ENCODE peak calls at places on chromosomes 12 and 14, in five cellular contexts. One of them, this sample, is unnamed.

GRCh38 chr14:69612014-69612758 is 790 bp downstream of the SUSD6 start:
- DNase-seq in GM12878: no peak
- DNase-seq in fibroblast of mammary gland: peak
- DNase-seq in breast epithelium: no peak
- DNase-seq in heart left ventricle: peak
- DNase-seq in this sample: no peak

GRCh38 chr12:124592050-124592449 is 24.6 kb upstream of the NCOR2 start:
- DNase-seq in breast epithelium: no peak
- DNase-seq in fibroblast of mammary gland: peak
- DNase-seq in heart left ventricle: no peak
- DNase-seq in GM12878: no peak
- DNase-seq in this sample: no peak

GRCh38 chr12:114499338-114499737 is 93.4 kb upstream of the TBX5 start:
- DNase-seq in fibroblast of mammary gland: peak
- DNase-seq in breast epithelium: no peak
- DNase-seq in GM12878: no peak
- DNase-seq in heart left ventricle: no peak
- DNase-seq in this sample: no peak

GRCh38 chr12:25366159-25366558 is 115.4 kb upstream of the KRAS start:
- DNase-seq in breast epithelium: no peak
- DNase-seq in fibroblast of mammary gland: no peak
- DNase-seq in heart left ventricle: no peak
- DNase-seq in GM12878: no peak
- DNase-seq in this sample: no peak

GRCh38 chr12:48542300-48542928 is 17.0 kb downstream of the OR8S1 start:
- DNase-seq in heart left ventricle: no peak
- DNase-seq in GM12878: no peak
- DNase-seq in breast epithelium: no peak
- DNase-seq in fibroblast of mammary gland: peak
- DNase-seq in this sample: no peak

GRCh38 chr12:62659457-62660295 is 193.1 kb downstream of the MON2 start:
- DNase-seq in heart left ventricle: no peak
- DNase-seq in GM12878: no peak
- DNase-seq in fibroblast of mammary gland: no peak
- DNase-seq in breast epithelium: no peak
- DNase-seq in this sample: no peak

GRCh38 chr12:121825041-121825523 is 21.3 kb downstream of the SETD1B start:
- DNase-seq in fibroblast of mammary gland: no peak
- DNase-seq in heart left ventricle: no peak
- DNase-seq in breast epithelium: no peak
- DNase-seq in GM12878: no peak
- DNase-seq in this sample: peak

GRCh38 chr14:104091061-104091926 is 5.8 kb downstream of the ASPG start:
- DNase-seq in fibroblast of mammary gland: no peak
- DNase-seq in GM12878: no peak
- DNase-seq in breast epithelium: no peak
- DNase-seq in heart left ventricle: no peak
- DNase-seq in this sample: no peak

GRCh38 chr12:1174659-1175058 is 183.6 kb downstream of the ERC1 start:
- DNase-seq in GM12878: no peak
- DNase-seq in fibroblast of mammary gland: no peak
- DNase-seq in heart left ventricle: no peak
- DNase-seq in breast epithelium: no peak
- DNase-seq in this sample: no peak

GRCh38 chr12:31120392-31121008 is 46.8 kb downstream of the DDX11 start:
- DNase-seq in breast epithelium: no peak
- DNase-seq in GM12878: no peak
- DNase-seq in heart left ventricle: no peak
- DNase-seq in fibroblast of mammary gland: no peak
- DNase-seq in this sample: no peak

GRCh38 chr12:128819293-128820144 is 4.2 kb downstream of the SLC15A4 start:
- DNase-seq in GM12878: no peak
- DNase-seq in breast epithelium: no peak
- DNase-seq in fibroblast of mammary gland: no peak
- DNase-seq in heart left ventricle: no peak
- DNase-seq in this sample: no peak
- H3K4me3 ChIP-seq in GM12878: peak
- H3K4me3 ChIP-seq in breast epithelium: no peak
- H3K4me3 ChIP-seq in fibroblast of mammary gland: no peak
- H3K4me3 ChIP-seq in heart left ventricle: no peak
- H3K4me3 ChIP-seq in this sample: no peak

GRCh38 chr12:26935636-26936378 is 2.0 kb downstream of the INTS13 start:
- DNase-seq in breast epithelium: no peak
- DNase-seq in heart left ventricle: no peak
- DNase-seq in GM12878: no peak
- DNase-seq in fibroblast of mammary gland: no peak
- DNase-seq in this sample: no peak
- H3K4me3 ChIP-seq in breast epithelium: no peak
- H3K4me3 ChIP-seq in heart left ventricle: no peak
- H3K4me3 ChIP-seq in GM12878: peak
- H3K4me3 ChIP-seq in fibroblast of mammary gland: peak
- H3K4me3 ChIP-seq in this sample: no peak

GRCh38 chr12:108338915-108339657 is at the start of gene CMKLR1:
- DNase-seq in heart left ventricle: peak
- DNase-seq in fibroblast of mammary gland: no peak
- DNase-seq in breast epithelium: no peak
- DNase-seq in GM12878: no peak
- DNase-seq in this sample: peak
- H3K4me3 ChIP-seq in heart left ventricle: peak
- H3K4me3 ChIP-seq in fibroblast of mammary gland: no peak
- H3K4me3 ChIP-seq in breast epithelium: peak
- H3K4me3 ChIP-seq in GM12878: peak
- H3K4me3 ChIP-seq in this sample: no peak

GRCh38 chr12:89323568-89324218 is 28.6 kb downstream of the DUSP6 start:
- DNase-seq in heart left ventricle: no peak
- DNase-seq in breast epithelium: no peak
- DNase-seq in GM12878: no peak
- DNase-seq in fibroblast of mammary gland: no peak
- DNase-seq in this sample: no peak
- H3K4me3 ChIP-seq in heart left ventricle: no peak
- H3K4me3 ChIP-seq in breast epithelium: no peak
- H3K4me3 ChIP-seq in GM12878: no peak
- H3K4me3 ChIP-seq in fibroblast of mammary gland: no peak
- H3K4me3 ChIP-seq in this sample: no peak

GRCh38 chr12:7130537-7130790 is 293 bp downstream of the CLSTN3 start:
- DNase-seq in fibroblast of mammary gland: no peak
- DNase-seq in heart left ventricle: no peak
- DNase-seq in GM12878: no peak
- DNase-seq in breast epithelium: no peak
- DNase-seq in this sample: no peak
- H3K4me3 ChIP-seq in fibroblast of mammary gland: peak
- H3K4me3 ChIP-seq in heart left ventricle: peak
- H3K4me3 ChIP-seq in GM12878: peak
- H3K4me3 ChIP-seq in breast epithelium: peak
- H3K4me3 ChIP-seq in this sample: peak

GRCh38 chr12:132444957-132445883 is 44.7 kb upstream of the FBRSL1 start:
- DNase-seq in GM12878: no peak
- DNase-seq in fibroblast of mammary gland: no peak
- DNase-seq in heart left ventricle: peak
- DNase-seq in breast epithelium: no peak
- DNase-seq in this sample: no peak
- H3K4me3 ChIP-seq in GM12878: no peak
- H3K4me3 ChIP-seq in fibroblast of mammary gland: peak
- H3K4me3 ChIP-seq in heart left ventricle: no peak
- H3K4me3 ChIP-seq in breast epithelium: peak
- H3K4me3 ChIP-seq in this sample: peak

DNA sequence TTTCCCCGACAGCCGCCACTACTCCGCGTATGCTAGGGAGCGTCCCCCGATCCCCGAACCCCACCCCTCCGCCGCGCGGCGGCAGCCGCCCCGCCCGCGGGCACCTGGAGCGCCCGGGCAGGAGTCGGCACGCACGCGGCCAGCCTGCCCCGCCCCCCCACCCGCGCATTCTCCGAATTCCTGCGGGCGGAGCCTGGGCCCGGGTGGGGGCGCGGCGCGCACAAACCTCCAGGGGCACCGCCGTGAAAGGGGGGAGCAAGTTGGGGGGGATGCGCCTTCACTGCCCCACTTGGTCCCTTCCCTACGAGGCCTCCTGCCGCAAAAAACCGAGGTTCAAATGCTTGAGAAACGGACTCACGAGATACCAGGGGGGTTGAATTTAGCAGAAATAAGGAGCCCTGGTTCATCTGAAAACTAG is 1.7 kb downstream of the AJUBA start:
- DNase-seq in breast epithelium: peak
- DNase-seq in fibroblast of mammary gland: no peak
- DNase-seq in heart left ventricle: peak
- DNase-seq in GM12878: no peak
- DNase-seq in this sample: peak
- H3K4me3 ChIP-seq in breast epithelium: peak
- H3K4me3 ChIP-seq in fibroblast of mammary gland: peak
- H3K4me3 ChIP-seq in heart left ventricle: peak
- H3K4me3 ChIP-seq in GM12878: peak
- H3K4me3 ChIP-seq in this sample: peak

This sample was measured in RWPE2.